ENCODE peak calls at places on chromosomes 1 and 21, in seven cellular contexts. A is PC-3; Y is transverse colon; X is fibroblast of lung; T is MM.1S; E is T-helper 17 cell; P is CD4-positive, alpha-beta T cell. B is an unnamed sample. For H3K9me3, the result is how much of the 10 kb centered on the place peaks cover.

GRCh38 chr1:182817802-182818201 is 21.3 kb upstream of the DHX9 start:
- DNase-seq in T (no peak), E (no peak), Y (no peak), X (no peak), P (no peak), A (no peak), B (no peak)

GRCh38 chr1:25799758-25800537 is at the start of gene SELENON:
- DNase-seq in T (no peak), A (peak), E (no peak), X (peak), Y (peak), P (peak), B (peak)

GRCh38 chr1:117143856-117144255 is 22.3 kb upstream of the TRIM45 start:
- DNase-seq in E (no peak), X (no peak), Y (no peak), A (peak), P (no peak), T (no peak), B (no peak)

GRCh38 chr1:2234762-2235113 is 6.6 kb downstream of the SKI start:
- DNase-seq in E (no peak), A (no peak), X (no peak), T (no peak), Y (no peak), P (no peak), B (no peak)

GRCh38 chr21:33552999-33553598 is 10.3 kb downstream of the SON start:
- DNase-seq in X (no peak), T (no peak), Y (no peak), E (no peak), P (no peak), A (no peak), B (no peak)

GRCh38 chr1:234998174-234998741 is 130.4 kb downstream of the TOMM20 start:
- DNase-seq in E (no peak), T (no peak), A (peak), Y (peak), X (peak), P (no peak), B (peak)

GRCh38 chr1:147225193-147225730 is at the start of gene FMO5:
- DNase-seq in A (peak), T (peak), Y (peak), E (peak), P (peak), X (peak), B (peak)

GRCh38 chr1:236179634-236180033 is 37.3 kb downstream of the GPR137B start:
- DNase-seq in P (no peak), E (no peak), Y (no peak), X (no peak), A (no peak), T (no peak), B (no peak)

GRCh38 chr1:230243583-230244377 is 176.7 kb downstream of the GALNT2 start:
- DNase-seq in X (peak), Y (no peak), E (no peak), T (no peak), A (peak), P (no peak), B (no peak)

GRCh38 chr1:173128737-173129136 is 78.0 kb upstream of the TNFSF18 start:
- DNase-seq in Y (no peak), P (no peak), E (no peak), T (no peak), X (no peak), A (no peak), B (no peak)

GRCh38 chr1:216215169-216215568 is 208.1 kb downstream of the USH2A start:
- DNase-seq in A (no peak), T (no peak), Y (no peak), E (no peak), X (no peak), P (no peak), B (peak)

GRCh38 chr1:178940022-178940765 is 69.3 kb upstream of the ANGPTL1 start:
- DNase-seq in Y (no peak), P (no peak), E (no peak), X (peak), T (no peak), A (no peak), B (no peak)

GRCh38 chr1:174074757-174075156 is 52.6 kb upstream of the RC3H1 start:
- DNase-seq in A (peak), Y (no peak), E (no peak), X (peak), T (peak), P (no peak), B (no peak)

GRCh38 chr1:87914396-87914795 is 585.7 kb downstream of the LMO4 start:
- DNase-seq in P (no peak), E (no peak), Y (no peak), X (no peak), T (peak), A (no peak), B (no peak)

GRCh38 chr1:162371611-162372010 is 5.0 kb downstream of the SPATA46 start:
- DNase-seq in E (no peak), A (peak), P (no peak), T (no peak), Y (no peak), X (no peak), B (peak)

GRCh38 chr1:221002601-221003000 is 123.4 kb downstream of the HLX start:
- DNase-seq in E (no peak), X (no peak), P (no peak), T (no peak), A (no peak), Y (no peak), B (no peak)

GRCh38 chr1:54798769-54799641 is 2.1 kb downstream of the TTC22 start:
- DNase-seq in E (no peak), P (no peak), T (no peak), A (no peak), X (no peak), Y (peak), B (peak)

GRCh38 chr1:160361199-160361598 is 5.7 kb upstream of the NHLH1 start:
- DNase-seq in E (no peak), T (no peak), A (no peak), Y (no peak), X (no peak), P (no peak), B (no peak)

GRCh38 chr1:196481616-196482015 is 126.6 kb downstream of the KCNT2 start:
- DNase-seq in Y (no peak), T (no peak), A (peak), P (no peak), X (peak), E (no peak), B (no peak)

GRCh38 chr1:239982762-239983161 is 108.9 kb upstream of the FMN2 start:
- DNase-seq in E (no peak), T (no peak), A (no peak), P (no peak), Y (no peak), X (no peak), B (no peak)

GRCh38 chr1:43405219-43405875 is 15.6 kb downstream of the SZT2 start:
- DNase-seq in T (no peak), E (no peak), X (peak), A (no peak), Y (no peak), P (no peak), B (no peak)

GRCh38 chr1:92444351-92444750 is 42.4 kb downstream of the GFI1 start:
- DNase-seq in Y (no peak), A (peak), E (no peak), X (peak), T (no peak), P (no peak), B (peak)

GRCh38 chr21:31351438-31351837 is 7.4 kb upstream of the TIAM1 start:
- DNase-seq in A (peak), Y (no peak), T (no peak), P (no peak), E (no peak), X (peak), B (peak)

GRCh38 chr1:192512426-192513125 is 63.0 kb upstream of the RGS1 start:
- DNase-seq in T (no peak), X (no peak), A (no peak), P (no peak), Y (peak), E (no peak), B (no peak)

GRCh38 chr1:21383785-21384401 is 56.0 kb upstream of the NBPF3 start:
- DNase-seq in A (no peak), X (no peak), P (no peak), E (no peak), T (peak), Y (no peak), B (no peak)

GRCh38 chr21:35430260-35430659 is 381.2 kb upstream of the RUNX1 start:
- DNase-seq in P (no peak), A (no peak), T (no peak), Y (no peak), X (no peak), E (no peak), B (no peak)

GRCh38 chr1:79603862-79604261 is 597.3 kb upstream of the ADGRL4 start:
- DNase-seq in E (no peak), X (peak), P (no peak), Y (no peak), A (peak), T (no peak), B (peak)

GRCh38 chr1:23069149-23069548 is 49.9 kb downstream of the KDM1A start:
- DNase-seq in X (no peak), Y (no peak), P (no peak), A (no peak), T (no peak), E (no peak), B (no peak)

GRCh38 chr1:15803380-15803779 is 4.1 kb downstream of the UQCRHL start:
- DNase-seq in T (peak), Y (no peak), P (no peak), X (peak), A (peak), E (no peak), B (no peak)

GRCh38 chr1:62333431-62333830 is 14.2 kb upstream of the KANK4 start:
- DNase-seq in A (peak), X (no peak), E (no peak), Y (no peak), T (no peak), P (no peak), B (no peak)

GRCh38 chr1:222084996-222085395 is 343.1 kb upstream of the DUSP10 start:
- DNase-seq in X (no peak), P (no peak), Y (no peak), A (no peak), E (no peak), T (no peak), B (no peak)

GRCh38 chr1:228107636-228108035 is 1.5 kb downstream of the MRPL55 start:
- DNase-seq in E (no peak), T (no peak), A (no peak), P (no peak), X (no peak), Y (no peak), B (no peak)

GRCh38 chr21:31732891-31733520 is 1.1 kb upstream of the SCAF4 start:
- DNase-seq in X (no peak), E (no peak), A (no peak), Y (peak), P (no peak), T (no peak), B (no peak)

GRCh38 chr1:184210048-184210447 is 158.5 kb downstream of the TSEN15 start:
- DNase-seq in A (no peak), E (no peak), X (peak), Y (no peak), T (no peak), P (no peak), B (no peak)

GRCh38 chr1:161725888-161726630 is 4.7 kb downstream of the FCRLB start:
- DNase-seq in A (peak), P (peak), X (peak), T (peak), E (peak), Y (peak), B (peak)

GRCh38 chr1:17525065-17525464 is 14.4 kb upstream of the ARHGEF10L start:
- DNase-seq in X (no peak), T (no peak), A (no peak), E (no peak), Y (no peak), P (no peak), B (no peak)

DNA sequence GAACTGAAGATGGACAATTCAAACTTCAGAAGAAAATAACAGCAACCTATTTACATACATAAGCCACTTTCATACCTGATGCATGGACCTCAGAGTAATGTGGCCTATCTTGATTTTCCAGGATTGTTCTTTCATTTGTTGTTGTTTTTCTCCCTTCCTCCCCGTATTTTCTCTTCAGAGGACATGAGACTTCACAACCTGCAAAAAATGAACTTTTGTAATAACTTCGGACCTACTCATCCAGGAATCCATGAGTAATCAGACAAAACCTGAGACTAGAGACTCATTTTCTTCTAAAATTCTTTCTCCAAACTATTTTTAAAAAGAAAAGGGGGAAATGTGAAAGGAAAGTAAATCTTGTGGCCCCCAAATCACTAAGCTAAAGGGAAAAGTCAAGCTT is 17.6 kb upstream of the PLA2G5 start:
- DNase-seq in E (no peak), P (no peak), T (no peak), X (no peak), A (no peak), Y (no peak), B (peak)
- H3K9me3 ChIP-seq in E (under half), P (under half), T (under half), X (under half), A (under half), Y (under half), B (under half)

DNA sequence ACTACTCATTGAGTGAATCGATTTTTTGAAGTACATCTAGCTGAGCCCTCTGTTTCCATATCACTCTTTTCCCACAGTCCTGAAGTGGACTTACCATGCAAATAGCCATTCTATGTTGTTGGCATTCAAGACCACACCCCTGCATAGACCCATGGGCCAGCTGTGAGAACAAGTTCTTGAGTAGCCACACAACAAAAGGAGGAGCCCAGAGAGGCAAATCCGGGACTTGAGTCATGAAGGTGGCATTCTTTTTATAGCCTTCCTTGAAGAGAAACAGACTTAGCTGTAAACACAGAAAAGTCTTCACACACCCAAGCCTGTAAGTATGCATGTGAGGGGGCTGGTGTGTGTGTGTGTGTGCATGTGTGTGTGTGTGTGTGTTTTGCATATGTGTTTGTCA is 13.8 kb upstream of the SPRR5 start:
- DNase-seq in X (no peak), E (no peak), P (no peak), Y (no peak), T (no peak), A (peak), B (no peak)
- H3K9me3 ChIP-seq in X (under half), E (under half), P (under half), Y (under half), T (under half), A (under half), B (under half)

GRCh38 chr21:26405735-26406361 is 167.2 kb downstream of the CYYR1 start:
- DNase-seq in P (no peak), A (peak), E (no peak), Y (no peak), X (peak), T (peak), B (peak)
- H3K9me3 ChIP-seq in P (under half), A (under half), E (under half), Y (under half), X (under half), T (under half), B (under half)

GRCh38 chr1:152901631-152902030 is 6.7 kb upstream of the IVL start:
- DNase-seq in A (peak), X (no peak), Y (no peak), P (no peak), E (no peak), T (no peak), B (peak)

GRCh38 chr1:152902676-152903075 is 5.7 kb upstream of the IVL start:
- DNase-seq in A (no peak), E (no peak), P (no peak), X (no peak), T (no peak), Y (no peak), B (no peak)

GRCh38 chr1:152904688-152905440 is 3.5 kb upstream of the IVL start:
- DNase-seq in E (no peak), Y (no peak), P (no peak), A (no peak), T (no peak), X (no peak), B (no peak)

DNA sequence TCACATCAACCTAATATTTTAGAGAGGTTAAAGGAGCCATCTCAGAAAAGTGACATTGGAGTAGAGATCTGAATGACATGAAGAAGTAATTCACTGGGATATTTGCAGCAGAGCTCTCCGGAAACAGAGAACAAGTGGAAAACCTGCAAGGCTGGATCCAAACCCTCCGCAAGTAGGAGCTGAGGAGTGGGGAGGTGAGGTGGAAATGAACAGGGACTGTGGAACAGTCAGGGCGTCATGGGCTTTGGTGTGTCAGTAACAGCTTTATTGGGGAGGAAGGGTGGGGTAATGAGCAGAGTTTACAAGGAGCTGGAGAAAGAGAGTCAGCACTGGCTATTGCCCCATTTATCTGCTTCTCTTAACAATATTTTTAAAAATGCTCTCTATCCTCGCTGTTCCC is 9.3 kb upstream of the IVL start:
- DNase-seq in E (no peak), Y (no peak), X (no peak), A (no peak), P (no peak), T (no peak), B (no peak)
- H3K9me3 ChIP-seq in E (under half), Y (under half), X (under half), A (under half), P (under half), T (under half), B (under half)

GRCh38 chr1:248013229-248013710 is at the start of gene OR2L5:
- DNase-seq in A (peak), P (no peak), Y (no peak), E (no peak), X (no peak), T (no peak), B (no peak)

GRCh38 chr1:248015801-248016200 is 2.3 kb downstream of the OR2L5 start:
- DNase-seq in T (no peak), X (no peak), E (no peak), Y (no peak), P (no peak), A (no peak), B (no peak)
- H3K9me3 ChIP-seq in T (under half), X (under half), E (under half), Y (under half), P (under half), A (under half), B (under half)

DNA sequence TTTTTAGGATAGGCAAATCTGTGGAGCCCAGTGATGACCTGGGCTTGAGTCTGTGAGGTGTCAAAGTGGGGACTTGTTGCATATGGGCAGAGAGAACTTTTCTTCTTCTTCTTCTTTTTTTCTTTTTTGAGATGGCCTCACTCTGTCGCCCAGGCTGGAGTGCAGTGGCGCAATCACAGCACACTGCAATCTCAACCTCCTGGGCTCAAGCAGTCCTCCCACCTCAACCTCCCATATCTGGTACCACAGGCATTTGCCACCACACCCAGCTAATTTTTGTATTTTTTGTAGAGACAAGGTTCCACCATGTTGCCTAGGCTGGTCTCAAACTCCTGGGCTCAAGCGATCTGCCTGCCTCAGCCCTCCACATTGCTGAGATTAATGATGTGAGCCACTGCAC is 80.3 kb downstream of the RD3 start:
- DNase-seq in E (no peak), A (no peak), X (no peak), Y (no peak), P (no peak), T (no peak), B (no peak)
- H3K9me3 ChIP-seq in E (under half), A (under half), X (under half), Y (under half), P (under half), T (under half), B (under half)

DNA sequence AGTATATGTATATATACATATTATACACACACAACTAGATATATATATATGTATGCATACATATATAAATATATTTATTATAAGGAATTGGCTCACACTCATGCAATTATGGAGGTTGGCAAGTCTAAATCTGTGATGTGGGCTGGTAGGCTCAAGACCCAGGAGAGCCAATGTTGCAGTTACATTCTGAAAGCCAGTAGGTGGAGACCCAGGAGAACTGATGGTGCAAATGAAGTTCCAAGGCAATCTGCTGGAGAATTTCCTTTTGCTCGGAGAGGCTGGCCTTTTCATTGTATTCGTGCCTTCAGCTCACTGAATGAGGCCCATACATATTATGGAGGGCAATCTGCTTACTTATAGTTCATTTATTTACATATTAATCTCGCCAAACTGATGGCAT is 9.4 kb downstream of the IVL start:
- DNase-seq in P (no peak), X (no peak), E (no peak), Y (no peak), T (peak), A (peak), B (peak)
- H3K9me3 ChIP-seq in P (under half), X (under half), E (under half), Y (under half), T (under half), A (under half), B (under half)

GRCh38 chr1:248165186-248165585 is 9.4 kb upstream of the OR2M2 start:
- DNase-seq in A (no peak), E (no peak), T (no peak), Y (no peak), P (no peak), X (no peak), B (no peak)

GRCh38 chr1:248158758-248159157 is 13.8 kb downstream of the OR2M5 start:
- DNase-seq in P (no peak), A (peak), E (no peak), Y (no peak), T (no peak), X (no peak), B (no peak)

DNA sequence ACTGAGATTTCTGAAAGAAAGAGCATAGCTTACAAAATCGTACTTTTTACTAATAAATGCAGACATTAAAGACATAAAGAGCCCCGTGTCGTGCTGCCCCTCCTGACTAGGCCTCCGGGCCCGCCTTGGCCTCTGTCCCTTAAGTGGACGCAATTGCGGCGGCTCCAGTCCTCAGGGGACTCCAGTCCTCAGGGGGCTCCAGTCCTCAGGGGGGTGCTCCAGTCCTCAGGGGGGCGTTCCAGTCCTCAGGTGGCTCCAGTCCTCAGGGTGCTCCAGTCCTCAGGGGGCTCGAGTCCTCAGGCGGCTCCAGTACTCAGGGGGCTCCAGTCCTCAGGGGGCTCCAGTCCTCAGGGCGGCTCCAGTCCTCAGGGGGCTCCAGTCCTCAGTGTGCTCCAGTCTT is 10.6 kb upstream of the OR2M2 start:
- DNase-seq in A (no peak), X (no peak), E (no peak), T (no peak), P (no peak), Y (no peak), B (no peak)
- H3K9me3 ChIP-seq in A (under half), X (under half), E (under half), T (under half), P (under half), Y (under half), B (under half)